ENCODE peak calls at places on chromosomes 11 and 22, in seven cellular contexts. H, J, M, S, Y, G and K are unnamed samples.

GRCh38 chr11:33207408-33207985 is 46.2 kb upstream of the CSTF3 start:
- DNase-seq in H (no peak), J (no peak), M (no peak), S (no peak), Y (peak; percentile 18), G (no peak), K (no peak)

GRCh38 chr11:7548659-7549283 is 35.0 kb downstream of the PPFIBP2 start:
- DNase-seq in H (no peak), J (peak; percentile 15), M (no peak), S (no peak), Y (no peak), G (no peak), K (no peak)

GRCh38 chr11:103326070-103326794 is 217.0 kb downstream of the DYNC2H1 start:
- DNase-seq in H (no peak), J (peak; percentile 25), M (no peak), S (peak; percentile 83), Y (no peak), G (peak; percentile 71), K (peak; percentile 48)

GRCh38 chr11:106695506-106695905 is 322.8 kb downstream of the GUCY1A2 start:
- DNase-seq in H (no peak), J (no peak), M (no peak), S (peak; percentile 59), Y (no peak), G (no peak), K (no peak)

GRCh38 chr11:46520971-46521745 is 72.7 kb downstream of the AMBRA1 start:
- DNase-seq in H (no peak), J (no peak), M (no peak), S (peak; percentile 61), Y (no peak), G (no peak), K (no peak)

GRCh38 chr11:117520201-117520600 is 192.5 kb downstream of the CEP164 start:
- DNase-seq in H (no peak), J (no peak), M (no peak), S (no peak), Y (no peak), G (no peak), K (no peak)

GRCh38 chr11:106021181-106021966 is 666 bp downstream of the MSANTD4 start:
- DNase-seq in H (no peak), J (no peak), M (no peak), S (peak; percentile 77), Y (no peak), G (no peak), K (no peak)

GRCh38 chr22:42926034-42926433 is 69.0 kb upstream of the ARFGAP3 start:
- DNase-seq in H (no peak), J (no peak), M (no peak), S (no peak), Y (no peak), G (peak; percentile 67), K (no peak)

GRCh38 chr11:129992161-129992944 is 10.3 kb downstream of the PRDM10 start:
- DNase-seq in H (no peak), J (peak; percentile 35), M (no peak), S (peak; percentile 8), Y (no peak), G (no peak), K (no peak)

DNA sequence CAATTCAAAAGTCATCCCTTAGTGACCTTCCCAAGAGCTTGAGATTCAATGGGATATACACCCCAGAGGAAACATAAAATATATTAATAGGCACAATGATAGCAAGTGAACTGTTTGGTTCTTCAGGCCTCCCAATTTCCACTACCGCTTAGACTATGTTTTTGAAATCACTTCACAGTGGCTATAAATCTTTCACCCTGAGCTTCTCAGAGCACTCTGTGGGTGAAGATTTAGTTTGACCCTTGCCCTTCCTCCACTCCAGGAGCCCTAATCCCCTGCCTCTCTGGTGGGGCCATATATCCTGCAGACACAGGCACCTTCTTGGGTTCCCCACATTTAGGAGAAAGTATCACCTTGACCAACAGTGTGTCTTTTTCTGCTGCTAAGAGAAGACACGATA is 186.9 kb upstream of the PITPNB start:
- DNase-seq in H (no peak), J (no peak), M (no peak), S (no peak), Y (no peak), G (no peak), K (no peak)
- H3K27ac ChIP-seq in H (no peak overlapping the region), J (no peak overlapping the region), M (no peak overlapping the region), S (no peak overlapping the region), Y (peak overlapping the region; percentile 40), G (no peak overlapping the region), K (no peak overlapping the region)

GRCh38 chr22:33082221-33082620 is 24.0 kb upstream of the SYN3 start:
- DNase-seq in H (no peak), J (no peak), M (no peak), S (no peak), Y (no peak), G (no peak), K (no peak)
- H3K27ac ChIP-seq in H (no peak overlapping the region), J (no peak overlapping the region), M (no peak overlapping the region), S (no peak overlapping the region), Y (no peak overlapping the region), G (no peak overlapping the region), K (no peak overlapping the region)

DNA sequence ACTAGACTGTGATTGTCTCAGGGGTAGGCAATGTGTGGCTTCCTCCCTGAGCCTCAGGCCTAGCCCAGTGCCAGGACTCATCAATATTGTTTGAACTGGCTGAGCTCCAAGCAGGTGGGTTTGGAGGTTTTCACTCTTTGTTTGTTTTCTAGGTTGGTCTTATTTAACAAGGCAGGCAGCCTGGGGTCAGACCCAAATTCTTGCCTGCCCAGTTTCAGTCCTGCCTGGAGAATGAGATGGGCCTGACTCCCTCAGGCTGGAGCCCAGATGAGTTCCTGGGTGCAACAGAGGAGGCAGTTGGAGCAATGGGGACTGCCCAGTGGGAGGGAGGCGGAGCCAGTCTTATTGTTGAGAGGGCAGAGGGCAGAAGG is 28.3 kb upstream of the TP53I11 start:
- DNase-seq in H (no peak), J (no peak), M (no peak), S (no peak), Y (no peak), G (no peak), K (peak; percentile 61)
- H3K27ac ChIP-seq in H (no peak overlapping the region), J (no peak overlapping the region), M (no peak overlapping the region), S (no peak overlapping the region), Y (no peak overlapping the region), G (no peak overlapping the region), K (peak overlapping the region; percentile 91)

GRCh38 chr11:96357794-96358193 is 14.8 kb upstream of the MAML2 start:
- DNase-seq in H (no peak), J (peak; percentile 41), M (no peak), S (no peak), Y (no peak), G (no peak), K (no peak)
- H3K27ac ChIP-seq in H (no peak overlapping the region), J (no peak overlapping the region), M (no peak overlapping the region), S (no peak overlapping the region), Y (no peak overlapping the region), G (no peak overlapping the region), K (no peak overlapping the region)

GRCh38 chr11:1782831-1783724 is 19.4 kb upstream of the CTSD start:
- DNase-seq in H (no peak), J (no peak), M (no peak), S (peak; percentile 86), Y (no peak), G (no peak), K (peak; percentile 66)

GRCh38 chr11:1780700-1781592 is 17.2 kb upstream of the CTSD start:
- DNase-seq in H (no peak), J (no peak), M (no peak), S (no peak), Y (no peak), G (no peak), K (no peak)

GRCh38 chr11:1779806-1780699 is 16.3 kb upstream of the CTSD start:
- DNase-seq in H (no peak), J (no peak), M (no peak), S (no peak), Y (no peak), G (no peak), K (no peak)

GRCh38 chr11:1782026-1782696 is 18.4 kb upstream of the CTSD start:
- DNase-seq in H (no peak), J (no peak), M (no peak), S (no peak), Y (no peak), G (no peak), K (no peak)

DNA sequence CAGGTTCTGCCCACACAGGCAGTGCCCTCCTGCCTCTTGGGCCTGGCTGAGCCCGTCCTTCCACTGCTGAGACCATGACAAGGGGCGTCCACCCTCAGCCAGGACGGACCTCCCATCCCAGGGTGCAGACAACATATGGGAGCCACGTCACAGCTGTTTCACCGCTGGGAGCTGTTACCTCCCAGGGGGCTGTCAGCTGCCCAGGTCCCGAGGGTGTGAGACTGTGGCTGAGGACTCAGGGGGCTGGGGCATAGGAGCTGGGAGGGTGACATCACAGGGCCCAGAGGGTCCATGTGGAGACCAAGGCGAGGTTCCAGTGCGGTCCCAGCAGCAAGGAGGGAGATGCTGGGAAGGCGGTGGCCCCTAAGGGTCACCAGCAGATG is 17.9 kb upstream of the CTSD start:
- DNase-seq in H (no peak), J (no peak), M (no peak), S (no peak), Y (no peak), G (no peak), K (no peak)
- H3K27ac ChIP-seq in H (no peak overlapping the region), J (no peak overlapping the region), M (no peak overlapping the region), S (no peak overlapping the region), Y (no peak overlapping the region), G (no peak overlapping the region), K (peak overlapping the region; percentile 82)

DNA sequence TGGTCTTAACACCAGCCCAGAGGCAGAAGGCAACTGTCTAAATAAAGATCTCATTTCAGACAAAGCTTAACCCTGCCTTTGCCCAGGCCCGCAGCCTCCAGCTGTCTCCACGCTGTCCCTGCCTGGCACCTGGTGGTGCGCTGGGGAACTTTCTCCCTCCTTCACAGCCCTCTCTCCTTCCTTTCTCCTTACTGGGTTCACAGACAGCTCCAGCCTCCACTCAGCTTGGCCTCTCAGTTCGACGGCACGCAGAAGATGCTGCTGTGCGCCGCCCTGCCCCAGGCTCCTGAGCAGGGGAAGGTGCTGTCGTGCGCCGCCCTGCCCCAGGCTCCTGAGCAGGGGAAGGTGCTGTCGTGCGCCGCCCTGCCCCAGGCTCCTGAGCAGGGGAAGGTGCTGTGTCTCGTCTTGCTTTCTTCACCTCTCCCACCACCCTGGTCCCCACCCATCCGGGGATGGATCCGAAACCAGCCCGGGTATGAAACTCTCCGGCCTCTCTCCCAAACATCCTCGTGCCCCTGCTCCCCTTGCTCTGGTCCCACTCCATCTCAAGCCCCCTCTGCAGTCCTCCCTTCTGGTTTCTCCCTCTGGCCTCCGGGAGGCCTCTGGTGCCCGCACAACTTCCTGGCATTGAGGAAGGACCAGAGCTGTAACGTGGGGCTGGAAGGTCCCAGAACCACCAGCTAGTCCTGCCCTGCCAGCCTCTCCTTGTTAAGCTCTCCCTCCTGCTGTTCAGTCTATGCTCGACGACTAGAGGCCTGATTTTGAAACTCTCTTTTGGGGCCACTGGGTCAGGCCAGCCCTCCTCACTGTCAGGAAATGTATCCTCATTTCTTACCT is 22.9 kb upstream of the JAM3 start:
- DNase-seq in H (no peak), J (no peak), M (no peak), S (no peak), Y (peak; percentile 47), G (peak; percentile 83), K (no peak)
- H3K27ac ChIP-seq in H (no peak overlapping the region), J (no peak overlapping the region), M (peak overlapping the region; percentile 65), S (no peak overlapping the region), Y (no peak overlapping the region), G (no peak overlapping the region), K (no peak overlapping the region)

GRCh38 chr11:86201371-86201770 is 43.2 kb upstream of the EED start:
- DNase-seq in H (no peak), J (no peak), M (no peak), S (no peak), Y (no peak), G (no peak), K (no peak)
- H3K27ac ChIP-seq in H (no peak overlapping the region), J (peak overlapping the region; percentile 64), M (no peak overlapping the region), S (no peak overlapping the region), Y (no peak overlapping the region), G (no peak overlapping the region), K (no peak overlapping the region)